ENCODE peak calls at places on chromosomes 5 and 9, in four cellular contexts. U, R, P and B are unnamed samples.
A peak's percentile ranks its signal among the peaks of the same experiment; 100 is the strongest.

GRCh38 chr5:135076801-135077200 is 42.8 kb upstream of the PITX1 start:
- DNase-seq in P (no peak), U (no peak), R (no peak), B (no peak)

GRCh38 chr9:91060520-91061343 is 259.1 kb downstream of the SYK start:
- DNase-seq in U (peak; percentile 94), P (peak; percentile 42), R (peak; percentile 32), B (peak; percentile 48)

GRCh38 chr5:33343661-33344327 is 97.0 kb upstream of the TARS1 start:
- DNase-seq in P (no peak), U (peak; percentile 91), R (no peak), B (no peak)

GRCh38 chr5:150272531-150272930 is 17.0 kb downstream of the CAMK2A start:
- DNase-seq in P (no peak), R (no peak), U (peak; percentile 72), B (peak; percentile 37)

GRCh38 chr9:72149231-72149975 is at the start of gene GDA:
- DNase-seq in U (no peak), P (no peak), R (no peak), B (peak; percentile 25)

GRCh38 chr9:35734096-35734495 is 1.6 kb downstream of the CREB3 start:
- DNase-seq in U (no peak), P (no peak), R (no peak), B (no peak)

GRCh38 chr9:13570521-13570974 is 291.1 kb upstream of the MPDZ start:
- DNase-seq in U (no peak), R (no peak), P (no peak), B (no peak)

GRCh38 chr9:127033784-127034183 is 88.7 kb downstream of the ANGPTL2 start:
- DNase-seq in U (no peak), P (no peak), R (no peak), B (no peak)

GRCh38 chr5:56476487-56476856 is 243.3 kb upstream of the ANKRD55 start:
- DNase-seq in U (no peak), P (no peak), R (no peak), B (no peak)

GRCh38 chr5:175599210-175599609 is 58.7 kb upstream of the HRH2 start:
- DNase-seq in R (no peak), P (no peak), U (no peak), B (no peak)

GRCh38 chr5:1186351-1187233 is 14.8 kb upstream of the SLC6A19 start:
- DNase-seq in P (peak; percentile 4), U (no peak), R (peak; percentile 12), B (no peak)

GRCh38 chr5:1187234-1187949 is 14.0 kb upstream of the SLC6A19 start:
- DNase-seq in P (peak; percentile 10), R (peak; percentile 8), U (no peak), B (no peak)

GRCh38 chr5:1185038-1185651 is 16.2 kb upstream of the SLC6A19 start:
- DNase-seq in R (no peak), U (no peak), P (no peak), B (peak; percentile 9)

GRCh38 chr5:1184481-1184880 is 16.9 kb upstream of the SLC6A19 start:
- DNase-seq in R (peak; percentile 9), P (no peak), U (no peak), B (no peak)

DNA sequence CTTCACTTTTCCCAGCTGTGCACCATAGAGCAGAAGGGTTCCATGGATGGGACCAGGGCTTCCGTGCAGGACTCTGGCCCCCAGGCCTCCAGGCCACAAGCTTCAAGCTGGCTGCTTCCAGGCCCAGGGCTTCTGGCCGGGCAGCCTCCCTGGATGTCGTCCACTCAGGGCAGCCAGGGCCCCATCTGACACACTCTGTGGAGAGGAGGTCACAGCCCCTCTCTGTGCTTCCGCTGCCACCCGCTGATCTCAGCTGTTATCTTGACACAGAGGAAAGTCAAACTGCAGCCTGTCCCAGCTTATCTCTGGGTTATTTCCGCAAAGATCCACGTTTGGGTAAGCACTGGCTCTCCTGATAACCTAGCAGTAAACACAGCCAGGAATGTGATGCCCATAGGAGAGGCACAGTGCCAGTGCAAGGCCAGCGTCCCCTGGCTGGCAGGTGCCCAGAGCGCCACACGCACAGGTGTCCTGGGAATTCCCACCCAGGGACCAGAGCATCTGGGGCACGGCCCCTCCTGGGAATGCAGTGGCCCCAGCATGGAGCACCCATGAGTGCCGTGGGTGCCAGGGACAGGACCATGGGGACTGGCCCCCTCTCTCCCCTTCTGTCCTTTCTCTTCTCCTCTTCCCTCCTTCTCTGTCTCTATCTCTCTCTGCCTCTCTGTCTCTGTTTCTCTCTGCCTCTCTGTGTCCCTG is 15.6 kb upstream of the SLC6A19 start:
- DNase-seq in U (no peak), R (peak; percentile 10), P (peak; percentile 6), B (peak; percentile 42)
- H3K4me1 ChIP-seq in U (no peaks in the 10 kb centered on the region), R (no peaks in the 10 kb centered on the region), P (no peaks in the 10 kb centered on the region), B (peaks cover 47% of the 10 kb centered on the region)

DNA sequence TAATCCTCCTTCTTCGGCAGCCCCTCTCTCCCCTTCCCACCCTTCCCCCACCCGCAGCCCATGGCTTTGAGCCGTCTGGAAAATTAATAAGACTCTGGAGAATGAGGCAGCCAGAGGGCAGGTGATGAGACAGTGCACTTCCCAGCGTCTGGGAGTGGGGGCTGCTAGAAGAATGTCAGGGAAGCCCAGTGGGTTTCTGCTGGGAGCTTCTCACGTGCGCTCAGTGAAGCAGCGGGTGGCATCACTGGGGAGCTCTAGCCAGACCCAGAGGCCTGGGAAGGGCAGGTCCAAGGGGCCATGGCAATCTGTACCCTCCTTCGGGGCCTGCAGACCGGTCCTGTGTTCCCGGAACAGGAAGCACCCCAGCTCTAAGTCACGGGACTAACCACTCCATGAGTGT is 164.9 kb upstream of the OTULINL start:
- DNase-seq in R (no peak), U (no peak), P (no peak), B (no peak)
- H3K36me3 ChIP-seq in R (peaks cover 44% of the 10 kb centered on the region), U (peaks cover 89% of the 10 kb centered on the region), P (peaks cover 81% of the 10 kb centered on the region), B (no peaks in the 10 kb centered on the region)

DNA sequence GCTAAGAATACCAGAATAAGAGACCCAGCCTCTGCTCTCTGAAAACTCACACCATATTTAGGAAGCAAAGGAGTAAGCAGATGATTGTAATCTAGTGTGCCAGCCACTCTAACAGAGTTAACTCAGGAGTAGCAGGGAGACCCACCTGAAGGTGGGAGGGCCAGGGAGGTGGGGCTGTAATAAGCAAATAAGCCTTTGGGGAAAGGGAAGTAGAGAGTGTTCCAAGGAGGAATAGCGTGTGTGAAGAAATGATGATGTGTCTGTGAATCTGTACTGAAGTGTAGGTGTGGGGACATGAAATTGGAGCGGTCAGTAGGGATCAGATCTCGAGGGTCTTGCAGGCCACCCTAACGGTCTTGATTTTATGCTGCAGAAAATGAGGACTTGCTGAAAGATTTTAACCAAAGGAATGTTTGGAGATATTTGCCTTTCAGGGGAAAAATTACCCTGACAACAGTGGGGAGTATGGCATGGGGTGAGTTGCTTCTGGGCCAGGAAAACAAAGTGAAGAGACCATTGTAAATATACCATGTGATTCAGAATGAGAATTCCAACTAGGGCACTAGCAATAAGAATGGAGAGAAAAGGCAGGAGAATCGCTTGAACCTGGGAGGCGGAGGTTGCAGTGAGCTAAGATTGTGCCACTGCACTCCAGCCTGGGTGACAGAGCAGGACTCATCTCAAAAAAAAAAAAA is 44.1 kb upstream of the FSD1L start:
- DNase-seq in U (no peak), R (no peak), P (no peak), B (no peak)
- H3K4me1 ChIP-seq in U (no peaks in the 10 kb centered on the region), R (no peaks in the 10 kb centered on the region), P (no peaks in the 10 kb centered on the region), B (no peaks in the 10 kb centered on the region)

DNA sequence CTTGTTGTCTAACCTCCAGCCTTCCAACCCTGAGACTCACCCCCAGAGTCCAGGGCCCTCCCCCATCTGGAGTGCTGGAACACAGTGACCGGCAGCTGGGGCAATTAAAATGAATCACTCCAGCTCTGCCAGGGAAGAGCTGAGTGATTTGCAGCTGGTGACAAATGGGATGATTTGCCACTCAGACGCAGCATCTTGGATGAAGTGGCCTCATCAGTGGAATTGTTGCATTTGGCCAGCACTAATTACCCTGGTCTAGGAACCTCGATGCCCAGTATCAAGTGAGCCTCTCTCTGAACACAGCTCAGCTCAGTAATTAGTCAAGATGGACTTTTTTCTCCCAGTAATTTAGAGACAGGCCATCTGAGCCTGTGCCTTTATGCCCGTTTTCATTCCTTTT is 259.5 kb downstream of the GRIA1 start:
- DNase-seq in P (no peak), R (no peak), U (no peak), B (no peak)
- H3K36me3 ChIP-seq in P (no peaks in the 10 kb centered on the region), R (no peaks in the 10 kb centered on the region), U (no peaks in the 10 kb centered on the region), B (no peaks in the 10 kb centered on the region)

DNA sequence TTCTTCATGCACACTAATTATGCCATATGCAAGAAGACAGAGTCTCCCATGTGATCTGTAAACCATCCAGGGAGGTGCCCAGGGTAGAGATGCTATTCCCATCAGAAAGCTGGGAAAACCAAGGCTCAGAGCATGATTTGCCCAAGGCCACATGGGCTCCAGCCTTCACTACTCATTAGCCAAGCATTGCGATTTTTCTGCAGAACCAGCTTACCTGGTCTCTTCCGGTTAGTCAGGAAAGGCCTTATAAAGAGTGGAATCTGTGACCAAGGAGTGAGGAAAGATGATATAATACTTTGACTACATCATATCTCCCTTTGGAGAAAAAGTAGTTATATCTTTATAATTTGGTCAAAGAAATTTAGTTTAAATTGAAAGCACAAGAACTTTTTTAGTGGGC is 220.1 kb downstream of the ESM1 start:
- DNase-seq in U (no peak), P (no peak), R (no peak), B (no peak)
- H3K4me1 ChIP-seq in U (peaks cover 4% of the 10 kb centered on the region), P (no peaks in the 10 kb centered on the region), R (no peaks in the 10 kb centered on the region), B (peaks cover 3% of the 10 kb centered on the region)